ENCODE peak calls at places on chromosomes 3 and 15, in six cellular contexts. W is GM10248, L is right atrium auricular region, U is Calu3, D is A549, I is cardiac fibroblast. Q is an unnamed sample.

GRCh38 chr3:147379651-147380050 is 26.7 kb downstream of the ZIC4 start:
- DNase-seq in W (no peak), L (no peak), U (no peak), D (no peak), I (no peak), Q (no peak)

GRCh38 chr3:13927295-13927694 is 47.4 kb upstream of the WNT7A start:
- DNase-seq in W (no peak), L (no peak), U (no peak), D (peak), I (no peak), Q (no peak)

GRCh38 chr15:90351479-90352108 is 490 bp upstream of the ZNF774 start:
- DNase-seq in W (no peak), L (no peak), U (no peak), D (no peak), I (no peak), Q (no peak)

GRCh38 chr3:52403271-52403841 is 41.5 kb downstream of the SEMA3G start:
- DNase-seq in W (no peak), L (no peak), U (no peak), D (no peak), I (no peak), Q (peak)

GRCh38 chr3:15360786-15361493 is 28.6 kb upstream of the SH3BP5 start:
- DNase-seq in W (no peak), L (no peak), U (no peak), D (no peak), I (peak), Q (no peak)

GRCh38 chr3:8768364-8769087 is 887 bp downstream of the OXTR start:
- DNase-seq in W (peak), L (no peak), U (no peak), D (no peak), I (peak), Q (no peak)

GRCh38 chr15:73029003-73029527 is 23.2 kb upstream of the NEO1 start:
- DNase-seq in W (no peak), L (no peak), U (no peak), D (no peak), I (no peak), Q (no peak)

GRCh38 chr15:38652998-38653397 is 88.4 kb upstream of the RASGRP1 start:
- DNase-seq in W (no peak), L (no peak), U (no peak), D (no peak), I (no peak), Q (no peak)

GRCh38 chr15:68001811-68002210 is 52.3 kb upstream of the PIAS1 start:
- DNase-seq in W (no peak), L (no peak), U (no peak), D (no peak), I (no peak), Q (no peak)

GRCh38 chr15:70532536-70533186 is 230.7 kb downstream of the UACA start:
- DNase-seq in W (no peak), L (no peak), U (no peak), D (no peak), I (no peak), Q (no peak)

GRCh38 chr3:116166121-116166520 is 279.2 kb downstream of the LSAMP start:
- DNase-seq in W (no peak), L (no peak), U (no peak), D (no peak), I (no peak), Q (no peak)

GRCh38 chr15:77981281-77982126 is 96.0 kb downstream of the TBC1D2B start:
- DNase-seq in W (no peak), L (no peak), U (no peak), D (no peak), I (no peak), Q (no peak)

GRCh38 chr15:96201696-96202095 is 128.8 kb upstream of the NR2F2 start:
- DNase-seq in W (no peak), L (no peak), U (no peak), D (no peak), I (no peak), Q (no peak)

GRCh38 chr3:181824961-181825360 is 113.2 kb downstream of the SOX2 start:
- DNase-seq in W (no peak), L (no peak), U (no peak), D (no peak), I (no peak), Q (no peak)

GRCh38 chr3:7543294-7543693 is 682.4 kb downstream of the GRM7 start:
- DNase-seq in W (no peak), L (no peak), U (no peak), D (no peak), I (no peak), Q (no peak)

GRCh38 chr3:152769523-152769922 is 65.4 kb upstream of the P2RY1 start:
- DNase-seq in W (peak), L (no peak), U (no peak), D (no peak), I (peak), Q (no peak)

DNA sequence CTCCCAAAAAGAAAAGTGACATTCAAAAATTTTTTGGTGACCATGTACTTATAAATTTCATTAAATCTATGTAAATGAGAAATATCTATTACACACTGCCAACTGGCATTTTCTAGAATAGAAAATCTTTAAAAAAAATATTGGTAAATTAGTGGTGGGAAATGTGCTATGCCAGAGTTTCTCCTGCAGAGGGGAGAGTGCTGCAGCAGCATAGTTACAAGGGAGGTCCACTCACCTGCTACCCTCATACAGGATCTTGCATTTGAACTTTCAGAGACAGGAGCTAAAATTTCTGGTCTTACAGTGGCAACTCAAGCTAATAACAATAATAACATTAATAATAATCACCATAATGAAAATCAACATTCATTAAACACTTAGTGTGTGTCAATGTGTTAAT is 459.6 kb downstream of the NSUN3 start:
- DNase-seq in W (no peak), L (no peak), U (peak), D (peak), I (no peak), Q (no peak)
- TF ChIP-seq CTCF in W (no peak), L (no peak), U (peak), D (no peak), I (peak), Q (no peak)

GRCh38 chr3:195248281-195248680 is 22.7 kb downstream of the XXYLT1 start:
- DNase-seq in W (no peak), L (no peak), U (no peak), D (no peak), I (peak), Q (no peak)

GRCh38 chr3:195249057-195249770 is 21.7 kb downstream of the XXYLT1 start:
- DNase-seq in W (no peak), L (peak), U (no peak), D (no peak), I (no peak), Q (no peak)

GRCh38 chr3:195251336-195252065 is 19.5 kb downstream of the XXYLT1 start:
- DNase-seq in W (peak), L (no peak), U (no peak), D (no peak), I (no peak), Q (peak)

GRCh38 chr3:195249858-195250464 is 21.0 kb downstream of the XXYLT1 start:
- DNase-seq in W (no peak), L (peak), U (no peak), D (no peak), I (no peak), Q (peak)

DNA sequence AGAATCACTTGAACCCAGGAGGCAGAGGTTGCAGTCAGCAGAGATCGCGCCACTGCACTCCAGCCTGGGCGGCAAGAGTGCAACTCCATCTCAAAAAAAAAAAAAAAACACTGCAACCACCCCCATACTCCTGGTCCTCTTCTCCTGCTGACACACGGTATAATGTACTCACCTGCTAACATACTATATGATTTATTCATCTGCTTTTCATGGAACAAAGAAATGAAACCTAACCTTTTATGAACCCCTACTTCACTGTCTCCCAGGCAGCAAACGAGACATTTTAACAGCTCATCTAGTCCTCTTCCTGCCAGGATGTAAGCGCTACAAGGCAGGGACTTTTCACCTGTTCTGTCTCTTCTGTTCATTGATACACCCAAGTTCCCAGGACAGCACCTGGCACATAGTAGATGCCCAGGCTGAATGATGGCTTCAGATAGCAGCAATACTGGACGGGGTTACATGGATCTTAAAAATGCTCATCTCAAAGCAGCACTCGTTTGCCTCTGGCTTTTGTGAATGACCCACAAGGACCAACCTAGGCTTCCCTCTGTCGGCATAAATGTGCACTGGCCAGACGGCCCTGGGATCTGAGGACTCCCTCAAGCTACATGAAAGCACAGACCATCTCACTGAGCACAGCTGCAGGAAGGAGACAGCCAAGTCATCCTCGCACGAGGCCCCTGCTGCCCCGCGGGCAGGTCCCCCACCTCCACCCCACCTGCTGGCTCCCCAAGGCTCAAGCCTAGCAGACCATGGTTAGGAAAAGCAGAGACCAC is 20.3 kb downstream of the XXYLT1 start:
- DNase-seq in W (peak), L (peak), U (no peak), D (no peak), I (peak), Q (no peak)
- TF ChIP-seq CTCF in W (peak), L (peak), U (no peak), D (no peak), I (peak), Q (no peak)

GRCh38 chr3:190018460-190018859 is 102.2 kb downstream of the P3H2 start:
- DNase-seq in W (no peak), L (no peak), U (no peak), D (no peak), I (no peak), Q (no peak)

GRCh38 chr3:190019840-190020239 is 100.9 kb downstream of the P3H2 start:
- DNase-seq in W (no peak), L (no peak), U (peak), D (no peak), I (no peak), Q (no peak)

GRCh38 chr3:190019020-190019419 is 101.7 kb downstream of the P3H2 start:
- DNase-seq in W (no peak), L (no peak), U (no peak), D (no peak), I (no peak), Q (no peak)

GRCh38 chr3:190016966-190017365 is 103.7 kb downstream of the P3H2 start:
- DNase-seq in W (no peak), L (no peak), U (no peak), D (no peak), I (no peak), Q (no peak)

GRCh38 chr3:190017575-190018288 is 103.0 kb downstream of the P3H2 start:
- DNase-seq in W (no peak), L (no peak), U (peak), D (peak), I (peak), Q (no peak)
- TF ChIP-seq CTCF in W (peak), L (peak), U (peak), D (peak), I (peak), Q (no peak)

GRCh38 chr3:16721494-16721893 is 116.3 kb upstream of the DAZL start:
- DNase-seq in W (peak), L (no peak), U (no peak), D (no peak), I (no peak), Q (no peak)

GRCh38 chr3:16724487-16724886 is 119.3 kb upstream of the DAZL start:
- DNase-seq in W (no peak), L (no peak), U (no peak), D (no peak), I (no peak), Q (no peak)

GRCh38 chr3:16720367-16720766 is 115.1 kb upstream of the DAZL start:
- DNase-seq in W (no peak), L (no peak), U (no peak), D (no peak), I (no peak), Q (no peak)

GRCh38 chr3:16719426-16719825 is 114.2 kb upstream of the DAZL start:
- DNase-seq in W (no peak), L (no peak), U (peak), D (no peak), I (no peak), Q (no peak)

DNA sequence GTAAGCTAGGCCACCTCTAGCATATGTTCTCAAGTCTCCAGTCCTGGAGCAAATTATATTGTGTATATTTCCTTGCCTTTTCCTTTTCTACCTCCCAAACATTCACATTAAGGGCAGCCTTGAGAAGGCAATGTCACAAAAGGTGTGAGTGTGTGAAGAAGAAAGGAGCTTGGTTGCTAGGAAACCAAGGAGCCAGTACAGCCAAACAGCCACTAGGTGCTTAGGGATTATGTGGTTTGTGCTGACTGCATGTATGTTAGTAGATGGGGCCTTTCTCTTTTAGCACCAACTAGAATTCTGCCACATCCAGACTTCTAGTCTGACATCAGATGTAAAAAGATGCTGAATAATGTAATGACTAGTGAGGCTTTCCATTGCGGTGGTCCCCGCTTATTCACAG is 118.8 kb upstream of the DAZL start:
- DNase-seq in W (no peak), L (no peak), U (no peak), D (peak), I (peak), Q (no peak)
- TF ChIP-seq CTCF in W (no peak), L (peak), U (no peak), D (no peak), I (peak), Q (no peak)